ENCODE peak calls at places on chromosomes 3 and 15, in ten cellular contexts. U is GM13977; X is nephron progenitor cell; J is A549; T is activated CD8-positive, alpha-beta T cell treated with anti-CD3 and anti-CD28 coated beads for 36 hours; P is mammary epithelial cell; M is H1; L is neural crest cell; R is fibroblast of mammary gland; W is mesothelial cell of epicardium. O is an unnamed sample.

GRCh38 chr3:69932087-69932486 is 67.4 kb upstream of the SAMMSON start:
- DNase-seq in W (no peak), P (no peak), R (no peak), U (no peak), X (no peak), L (no peak), T (no peak), J (no peak), M (no peak), O (no peak)

GRCh38 chr3:50165388-50166308 is 10.5 kb downstream of the SEMA3F start:
- DNase-seq in W (no peak), J (no peak), L (no peak), P (no peak), T (no peak), X (no peak), U (no peak), R (peak), M (no peak), O (peak)

GRCh38 chr3:40299721-40300335 is 9.7 kb upstream of the EIF1B start:
- DNase-seq in T (no peak), P (peak), J (no peak), W (no peak), M (no peak), R (peak), X (no peak), U (no peak), L (no peak), O (peak)

GRCh38 chr3:5426094-5426883 is 238.8 kb downstream of the EDEM1 start:
- DNase-seq in W (peak), J (peak), M (peak), X (peak), U (peak), R (peak), P (peak), T (peak), L (peak), O (peak)

GRCh38 chr15:39301589-39301999 is 279.3 kb upstream of the THBS1 start:
- DNase-seq in R (peak), T (no peak), L (no peak), J (no peak), U (no peak), X (no peak), M (no peak), W (no peak), P (peak), O (peak)

GRCh38 chr3:15796771-15797599 is 794 bp downstream of the ANKRD28 start:
- DNase-seq in L (peak), J (peak), W (no peak), X (peak), T (no peak), P (peak), U (no peak), R (peak), M (no peak), O (peak)

GRCh38 chr3:98372445-98372844 is 18.0 kb upstream of the OR5K3 start:
- DNase-seq in P (no peak), X (no peak), T (no peak), U (no peak), W (no peak), L (no peak), R (no peak), M (no peak), J (no peak), O (no peak)

GRCh38 chr3:167729591-167729990 is 5.1 kb downstream of the PDCD10 start:
- DNase-seq in L (no peak), M (no peak), X (no peak), J (no peak), R (peak), T (no peak), P (no peak), W (no peak), U (no peak), O (no peak)

GRCh38 chr15:93319121-93319814 is 230.3 kb upstream of the RGMA start:
- DNase-seq in X (no peak), W (no peak), R (no peak), M (no peak), T (no peak), P (no peak), L (no peak), U (no peak), J (no peak), O (no peak)

GRCh38 chr3:17942856-17943255 is 200.4 kb upstream of the TBC1D5 start:
- DNase-seq in L (no peak), J (no peak), R (peak), W (no peak), M (no peak), P (peak), T (no peak), X (no peak), U (no peak), O (peak)

GRCh38 chr15:59998256-59999063 is 5.7 kb upstream of the FOXB1 start:
- DNase-seq in X (no peak), M (no peak), W (no peak), U (peak), P (no peak), J (no peak), L (no peak), T (no peak), R (no peak), O (no peak)

GRCh38 chr15:34640661-34641060 is 57.2 kb upstream of the GOLGA8B start:
- DNase-seq in T (no peak), M (no peak), L (no peak), R (no peak), U (no peak), J (no peak), X (no peak), W (no peak), P (no peak), O (no peak)

GRCh38 chr3:71879089-71879488 is 94.1 kb upstream of the PROK2 start:
- DNase-seq in X (no peak), R (no peak), U (no peak), L (no peak), W (no peak), M (peak), P (no peak), T (no peak), J (no peak), O (no peak)

GRCh38 chr3:105823149-105823866 is 45.5 kb downstream of the CBLB start:
- DNase-seq in J (peak), U (no peak), W (no peak), M (no peak), L (no peak), P (peak), R (peak), T (peak), X (no peak), O (peak)

GRCh38 chr3:14303336-14304100 is 98.9 kb upstream of the SLC6A6 start:
- DNase-seq in X (no peak), L (no peak), P (no peak), R (no peak), M (no peak), U (no peak), T (no peak), J (no peak), W (no peak), O (no peak)

GRCh38 chr3:176767385-176767784 is 429.9 kb downstream of the TBL1XR1 start:
- DNase-seq in R (peak), P (peak), U (no peak), M (no peak), T (no peak), X (no peak), L (no peak), J (no peak), W (no peak), O (peak)

GRCh38 chr3:52069891-52070290 is 13.5 kb upstream of the DUSP7 start:
- DNase-seq in R (no peak), M (no peak), L (no peak), U (no peak), W (no peak), T (no peak), J (no peak), P (no peak), X (no peak), O (no peak)

GRCh38 chr3:176430244-176430893 is 766.9 kb downstream of the TBL1XR1 start:
- DNase-seq in U (peak), J (peak), X (peak), T (peak), R (peak), W (no peak), P (peak), M (no peak), L (no peak), O (peak)

GRCh38 chr15:48939686-48940085 is 24.0 kb downstream of the SHC4 start:
- DNase-seq in J (peak), X (no peak), T (no peak), P (peak), R (peak), U (no peak), W (no peak), M (no peak), L (no peak), O (peak)

GRCh38 chr15:28109626-28110415 is 10.7 kb upstream of the OCA2 start:
- DNase-seq in P (no peak), U (no peak), L (no peak), J (no peak), T (no peak), X (no peak), M (no peak), W (no peak), R (no peak), O (no peak)

GRCh38 chr3:38029400-38030125 is at the start of gene PLCD1:
- DNase-seq in L (peak), U (no peak), W (no peak), X (peak), T (peak), J (peak), P (peak), R (peak), M (peak), O (no peak)

GRCh38 chr3:160883373-160883772 is 127.3 kb downstream of the PPM1L start:
- DNase-seq in L (no peak), X (no peak), W (no peak), P (no peak), J (no peak), M (no peak), T (no peak), U (no peak), R (no peak), O (no peak)

GRCh38 chr3:52775877-52776276 is 1.5 kb upstream of the ITIH1 start:
- DNase-seq in T (no peak), P (no peak), L (no peak), U (no peak), W (no peak), R (no peak), M (no peak), J (no peak), X (no peak), O (no peak)

DNA sequence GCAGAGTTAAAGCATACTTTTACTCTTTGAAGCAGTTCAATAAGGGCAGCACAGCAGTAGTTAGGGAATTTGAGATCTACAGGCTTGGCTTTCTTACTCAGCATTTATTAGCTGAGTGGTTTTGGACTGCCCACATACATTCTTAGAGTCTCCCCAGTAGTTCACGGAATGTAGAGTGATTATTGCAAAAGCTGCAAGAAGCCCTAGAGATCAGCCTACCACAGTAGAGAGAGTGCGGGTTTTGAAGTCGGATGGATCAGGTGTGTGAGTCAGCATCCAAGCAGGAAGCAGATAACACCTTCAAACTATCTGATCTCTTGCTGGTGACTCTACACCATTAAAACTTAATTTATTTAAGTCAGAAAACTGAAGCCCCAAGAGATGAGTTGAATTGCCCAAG is 171.9 kb downstream of the SYNPR start:
- DNase-seq in W (no peak), J (no peak), R (peak), X (no peak), L (no peak), T (no peak), M (no peak), P (peak), U (no peak), O (peak)
- TF ChIP-seq CTCF in W (no peak), J (no peak), R (no peak), X (no peak), L (no peak), T (no peak), M (no peak), P (no peak), U (no peak), O (no peak)

DNA sequence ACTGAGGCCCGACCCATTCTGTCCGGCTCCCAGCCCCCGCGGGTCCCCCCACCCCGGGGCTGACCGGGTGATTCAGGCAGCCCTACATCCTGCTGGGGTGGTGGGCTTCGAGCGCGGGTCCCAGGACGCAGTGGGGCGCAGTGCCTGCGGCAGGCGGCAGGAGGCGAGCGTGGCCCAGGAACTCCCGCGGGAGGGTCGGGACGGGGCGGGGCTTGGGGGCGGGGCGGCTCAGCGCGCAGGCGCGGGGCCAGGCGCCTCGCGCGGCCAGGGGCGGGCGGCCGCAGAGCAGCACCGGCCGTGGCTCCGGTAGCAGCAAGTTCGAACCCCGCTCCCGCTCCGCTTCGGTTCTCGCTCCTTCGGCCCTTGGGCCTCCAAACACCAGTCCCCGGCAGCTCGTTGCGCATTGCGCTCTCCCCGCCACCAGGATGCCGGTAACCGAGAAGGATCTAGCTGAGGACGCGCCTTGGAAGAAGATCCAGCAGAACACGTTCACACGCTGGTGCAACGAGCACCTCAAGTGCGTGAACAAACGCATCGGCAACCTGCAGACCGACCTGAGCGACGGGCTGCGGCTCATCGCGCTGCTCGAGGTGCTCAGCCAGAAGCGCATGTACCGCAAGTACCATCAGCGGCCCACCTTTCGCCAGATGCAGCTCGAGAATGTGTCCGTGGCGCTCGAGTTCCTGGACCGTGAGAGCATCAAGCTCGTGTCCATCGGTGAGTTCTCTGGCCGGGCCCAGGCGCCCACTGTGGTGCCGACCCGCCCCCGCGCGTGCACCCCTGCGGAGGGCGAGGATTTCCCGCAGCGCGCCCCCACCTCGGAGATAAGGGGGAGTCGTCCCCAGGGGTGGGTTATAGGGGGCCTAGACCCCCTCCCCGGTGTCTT is at the start of gene FLNB:
- DNase-seq in M (peak), L (peak), T (peak), R (peak), X (peak), W (peak), U (peak), P (peak), J (peak), O (peak)
- TF ChIP-seq CTCF in M (peak), L (peak), T (peak), R (peak), X (peak), W (peak), U (peak), P (peak), J (peak), O (peak)

GRCh38 chr3:152707314-152707713 is 127.6 kb upstream of the P2RY1 start:
- DNase-seq in J (no peak), X (no peak), R (no peak), L (no peak), T (no peak), P (no peak), M (no peak), U (no peak), W (no peak), O (no peak)
- TF ChIP-seq CTCF in J (no peak), X (no peak), R (no peak), L (no peak), T (no peak), P (no peak), M (no peak), U (no peak), W (no peak), O (no peak)

GRCh38 chr15:57376695-57377477 is 581 bp downstream of the CGNL1 start:
- DNase-seq in T (no peak), P (peak), J (peak), W (no peak), X (peak), L (peak), R (no peak), M (no peak), U (peak), O (peak)

GRCh38 chr15:57380854-57381253 is 4.5 kb downstream of the CGNL1 start:
- DNase-seq in L (no peak), P (no peak), J (no peak), T (no peak), W (no peak), U (no peak), M (no peak), R (no peak), X (no peak), O (no peak)

GRCh38 chr15:57379487-57379886 is 3.2 kb downstream of the CGNL1 start:
- DNase-seq in T (no peak), X (no peak), U (no peak), L (no peak), M (no peak), J (no peak), R (no peak), P (no peak), W (no peak), O (no peak)

GRCh38 chr15:57375827-57376694 is at the start of gene CGNL1:
- DNase-seq in P (no peak), M (peak), W (peak), R (no peak), L (peak), T (no peak), X (peak), J (peak), U (peak), O (no peak)

GRCh38 chr15:57377478-57377847 is 1.2 kb downstream of the CGNL1 start:
- DNase-seq in L (no peak), R (no peak), U (no peak), X (no peak), M (no peak), P (peak), J (peak), W (no peak), T (no peak), O (peak)
- TF ChIP-seq CTCF in L (no peak), R (no peak), U (no peak), X (no peak), M (no peak), P (no peak), J (peak), W (no peak), T (no peak), O (no peak)

DNA sequence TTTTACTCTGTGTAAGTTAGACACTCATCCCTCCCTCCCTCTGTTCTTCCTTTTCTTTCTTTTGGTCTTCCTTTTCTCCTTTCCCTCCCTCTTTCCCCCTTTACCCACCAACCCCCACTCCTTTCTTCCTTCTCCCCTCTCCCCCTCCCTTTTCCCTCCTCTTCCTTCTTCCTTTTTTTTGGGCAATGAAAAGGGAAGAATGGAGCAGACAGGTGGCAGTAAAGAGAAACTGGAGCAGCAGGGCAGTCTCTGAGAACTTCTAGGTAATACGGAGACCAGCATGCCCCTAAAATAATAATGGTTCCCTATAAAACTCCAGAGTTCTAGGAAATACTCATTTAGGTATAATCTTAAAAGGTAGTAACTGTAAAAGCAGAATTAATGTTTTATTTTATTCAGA is 11.4 kb upstream of the GPR171 start:
- DNase-seq in L (no peak), J (no peak), P (no peak), U (no peak), X (no peak), W (no peak), R (no peak), T (no peak), M (no peak), O (no peak)
- TF ChIP-seq CTCF in L (no peak), J (peak), P (no peak), U (no peak), X (no peak), W (no peak), R (no peak), T (no peak), M (no peak), O (no peak)